ENCODE peak calls at places on chromosomes 3 and 15, in seven cellular contexts. V is GM12878, W is SK-N-SH, T is HepG2, L is HCT116, P is K562, Y is H1. X is an unnamed sample.

GRCh38 chr3:149432149-149432548 is 42.3 kb upstream of the TM4SF4 start:
- DNase-seq in P (no peak), L (no peak), W (no peak), T (no peak), Y (no peak), V (no peak), X (no peak)

GRCh38 chr3:73024836-73025235 is 28.2 kb downstream of the PPP4R2 start:
- DNase-seq in W (no peak), L (peak), Y (no peak), T (no peak), P (peak), V (no peak), X (no peak)

GRCh38 chr15:45114076-45114750 is at the start of the genes DUOX2 and DUOXA2:
- DNase-seq in P (no peak), W (peak), V (no peak), L (no peak), T (no peak), Y (no peak), X (no peak)

GRCh38 chr3:120339362-120339761 is 9.8 kb downstream of the LRRC58 start:
- DNase-seq in Y (no peak), P (no peak), V (no peak), L (no peak), W (no peak), T (no peak), X (no peak)

GRCh38 chr3:195250473-195251251 is 20.3 kb downstream of the XXYLT1 start:
- DNase-seq in P (no peak), V (no peak), T (no peak), Y (no peak), W (no peak), L (no peak), X (no peak)

GRCh38 chr3:148997623-148998022 is 6.3 kb downstream of the GYG1 start:
- DNase-seq in V (no peak), L (no peak), T (no peak), Y (no peak), W (no peak), P (no peak), X (no peak)

GRCh38 chr15:36643551-36643950 is 64.1 kb downstream of the CDIN1 start:
- DNase-seq in L (peak), V (no peak), T (no peak), Y (no peak), P (no peak), W (no peak), X (no peak)

GRCh38 chr3:57910988-57911387 is 97.2 kb upstream of the FLNB start:
- DNase-seq in P (no peak), L (peak), Y (no peak), V (no peak), W (peak), T (peak), X (peak)

GRCh38 chr3:140134231-140134630 is 199.2 kb downstream of the CLSTN2 start:
- DNase-seq in L (no peak), T (no peak), W (no peak), Y (no peak), P (no peak), V (no peak), X (no peak)

GRCh38 chr3:16060945-16061344 is 113.5 kb upstream of the GALNT15 start:
- DNase-seq in L (no peak), V (no peak), T (no peak), P (no peak), Y (no peak), W (no peak), X (no peak)

GRCh38 chr3:50665603-50666115 is 9.1 kb upstream of the DOCK3 start:
- DNase-seq in T (no peak), V (no peak), P (no peak), W (no peak), L (no peak), Y (no peak), X (no peak)

GRCh38 chr3:44950273-44950672 is 25.7 kb downstream of the ZDHHC3 start:
- DNase-seq in L (no peak), Y (peak), P (no peak), W (no peak), T (no peak), V (no peak), X (peak)

GRCh38 chr3:134428396-134428795 is 54.1 kb upstream of the AMOTL2 start:
- DNase-seq in T (no peak), P (no peak), W (no peak), V (no peak), Y (no peak), L (no peak), X (no peak)

GRCh38 chr15:80179025-80179759 is 26.4 kb downstream of the FAH start:
- DNase-seq in V (no peak), P (no peak), L (no peak), Y (no peak), W (no peak), T (no peak), X (no peak)

GRCh38 chr3:155560594-155560993 is 184.3 kb downstream of the PLCH1 start:
- DNase-seq in W (no peak), T (no peak), P (no peak), Y (peak), V (no peak), L (peak), X (peak)

GRCh38 chr3:23017800-23018199 is 185.3 kb upstream of the UBE2E2 start:
- DNase-seq in L (no peak), W (no peak), Y (no peak), P (no peak), V (no peak), T (no peak), X (no peak)

GRCh38 chr3:97952280-97952679 is 20.0 kb downstream of the RIOX2 start:
- DNase-seq in V (no peak), L (no peak), Y (no peak), W (no peak), P (no peak), T (no peak), X (no peak)

GRCh38 chr3:72232777-72233176 is 447.8 kb upstream of the PROK2 start:
- DNase-seq in Y (peak), L (no peak), P (no peak), W (no peak), T (no peak), V (no peak), X (no peak)

GRCh38 chr3:153394017-153394416 is 232.0 kb downstream of the RAP2B start:
- DNase-seq in T (no peak), W (no peak), P (no peak), V (no peak), Y (no peak), L (no peak), X (no peak)

GRCh38 chr3:168847293-168847883 is 751.7 kb upstream of the GOLIM4 start:
- DNase-seq in P (no peak), W (peak), V (peak), Y (no peak), T (no peak), L (no peak), X (peak)

GRCh38 chr3:171267089-171267488 is 193.1 kb downstream of the TNIK start:
- DNase-seq in Y (no peak), L (no peak), W (no peak), T (no peak), V (no peak), P (no peak), X (no peak)

GRCh38 chr15:91853968-91854943 is 748 bp downstream of the SLCO3A1 start:
- DNase-seq in L (no peak), T (no peak), W (peak), P (no peak), V (no peak), Y (no peak), X (peak)
- TF ChIP-seq YY1 in L (no peak), T (no peak), W (no peak), P (no peak), V (no peak), Y (no peak), X (no peak)

GRCh38 chr15:85316244-85316934 is 64.0 kb upstream of the AKAP13 start:
- DNase-seq in L (peak), V (no peak), Y (no peak), P (no peak), W (no peak), T (peak), X (no peak)
- TF ChIP-seq YY1 in L (no peak), V (no peak), Y (no peak), P (no peak), W (no peak), T (no peak), X (no peak)

GRCh38 chr3:10242182-10243065 is 5.8 kb upstream of the TATDN2 start:
- DNase-seq in T (no peak), V (no peak), W (no peak), Y (no peak), L (no peak), P (no peak), X (no peak)
- TF ChIP-seq YY1 in T (no peak), V (no peak), W (no peak), Y (no peak), L (no peak), P (no peak), X (no peak)

GRCh38 chr15:31482122-31482922 is 155.7 kb downstream of the KLF13 start:
- DNase-seq in V (no peak), T (no peak), W (no peak), P (no peak), L (no peak), Y (no peak), X (no peak)
- TF ChIP-seq YY1 in V (no peak), T (no peak), W (no peak), P (no peak), L (no peak), Y (no peak), X (no peak)

DNA sequence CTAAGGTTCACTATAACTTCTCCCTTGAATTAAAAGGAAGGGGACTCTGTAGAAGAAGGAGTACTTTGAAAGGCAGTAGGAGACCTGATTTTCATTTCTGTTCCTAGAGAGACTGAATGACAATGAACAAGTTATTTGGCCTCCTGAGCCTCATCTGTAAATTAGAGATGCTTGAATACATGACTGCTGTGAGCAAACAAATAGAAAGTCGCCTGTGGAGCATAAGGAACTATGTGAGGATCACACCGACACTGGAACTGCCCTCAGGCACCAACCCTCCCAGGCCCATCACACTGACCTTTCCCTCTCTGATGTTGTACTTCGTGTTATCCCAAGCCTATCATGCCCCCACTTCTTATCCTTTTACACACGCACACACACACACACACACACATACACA is 48.6 kb downstream of the IMPG2 start:
- DNase-seq in L (no peak), P (no peak), W (no peak), Y (no peak), V (no peak), T (no peak), X (no peak)
- TF ChIP-seq YY1 in L (no peak), P (no peak), W (no peak), Y (no peak), V (no peak), T (no peak), X (no peak)

GRCh38 chr15:72740202-72740601 is 43.4 kb downstream of the ADPGK start:
- DNase-seq in P (no peak), V (peak), W (no peak), Y (no peak), T (no peak), L (no peak), X (no peak)
- TF ChIP-seq YY1 in P (no peak), V (no peak), W (no peak), Y (no peak), T (no peak), L (no peak), X (no peak)

DNA sequence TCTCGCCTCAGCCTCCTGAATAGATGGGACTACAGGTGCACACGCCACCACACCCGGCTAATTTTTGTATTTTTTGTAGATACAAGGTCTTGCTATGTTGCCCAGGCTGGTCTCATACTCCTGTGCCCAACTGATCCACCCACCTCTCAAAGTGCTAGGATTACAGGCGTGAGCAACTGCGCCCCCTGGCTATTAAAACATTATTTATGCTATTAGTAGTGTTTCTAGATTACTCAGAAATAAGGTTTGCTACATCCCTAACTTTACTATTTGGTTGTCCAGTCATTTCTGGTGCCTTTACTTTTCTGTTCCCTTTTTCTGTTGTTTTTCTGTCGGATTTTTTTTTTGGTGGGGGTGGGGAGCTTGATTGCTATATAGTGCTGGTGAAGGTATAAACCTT is 393.6 kb upstream of the TPM1 start:
- DNase-seq in T (peak), V (peak), Y (no peak), P (no peak), L (peak), W (no peak), X (no peak)
- TF ChIP-seq YY1 in T (no peak), V (no peak), Y (no peak), P (no peak), L (no peak), W (no peak), X (no peak)

DNA sequence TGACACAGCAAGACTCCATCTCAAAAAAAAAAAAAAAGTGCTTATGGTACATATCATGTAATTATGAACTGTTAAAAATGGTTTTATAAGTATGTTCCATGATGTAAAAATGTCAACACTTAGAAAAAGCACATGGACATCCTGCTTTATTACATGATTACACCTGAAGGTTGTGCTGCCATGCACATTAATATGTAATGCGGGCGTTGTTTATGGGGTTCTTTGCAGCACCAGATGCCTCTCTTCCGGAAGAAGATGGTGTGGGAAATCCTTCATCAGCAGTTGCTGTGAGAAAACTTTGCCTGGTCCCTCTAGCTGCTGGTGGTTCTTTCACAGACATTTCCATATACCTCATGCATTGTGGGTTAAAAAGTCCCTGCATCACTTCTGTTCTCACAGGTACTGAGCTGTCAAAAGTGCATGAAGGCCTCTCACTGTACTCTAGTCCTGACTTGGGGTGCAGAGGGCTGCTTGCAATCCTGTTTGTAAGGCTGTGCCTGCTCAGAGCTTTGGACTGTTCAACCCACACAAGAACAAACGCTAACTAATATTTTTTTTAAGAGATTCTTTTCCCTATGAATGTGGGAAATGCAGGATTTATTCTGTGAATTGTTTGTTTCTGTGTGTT is 43.6 kb downstream of the SENP2 start:
- DNase-seq in W (no peak), V (peak), T (no peak), L (no peak), P (no peak), Y (no peak), X (no peak)
- TF ChIP-seq YY1 in W (no peak), V (no peak), T (no peak), L (no peak), P (no peak), Y (no peak), X (no peak)

GRCh38 chr3:66261318-66261717 is 40.5 kb downstream of the SLC25A26 start:
- DNase-seq in T (no peak), W (no peak), V (no peak), Y (no peak), P (no peak), L (no peak), X (no peak)
- TF ChIP-seq YY1 in T (no peak), W (no peak), V (no peak), Y (no peak), P (no peak), L (no peak), X (no peak)